ENCODE peak calls at places on chromosomes 1 and 21, in ten cellular contexts. A is epithelial cell of esophagus, F is suprapubic skin, K is endothelial cell, L is psoas muscle, H is GM23338, R is epithelial cell of proximal tubule, O is GM20000, I is BJ, W is ovary. D is an unnamed sample.
A peak's percentile ranks its signal among the peaks of the same experiment; 100 is the strongest.

GRCh38 chr1:189429610-189430009 is 1048.1 kb downstream of the BRINP3 start:
- DNase-seq in R (peak; percentile 16), K (peak; percentile 37), L (no peak), A (peak; percentile 73), O (peak; percentile 22), F (no peak), H (peak; percentile 90), I (no peak), W (no peak), D (peak; percentile 18)

GRCh38 chr1:63115527-63115926 is 206.8 kb upstream of the FOXD3 start:
- DNase-seq in K (no peak), I (no peak), L (no peak), A (no peak), H (no peak), W (no peak), R (no peak), O (no peak), F (no peak), D (no peak)

GRCh38 chr1:200856716-200857352 is 15.9 kb upstream of the GPR25 start:
- DNase-seq in K (no peak), O (no peak), R (no peak), W (no peak), I (peak; percentile 4), L (no peak), H (no peak), F (no peak), A (no peak), D (no peak)

GRCh38 chr1:190908691-190909090 is 431.0 kb upstream of the BRINP3 start:
- DNase-seq in O (no peak), F (no peak), I (no peak), W (no peak), L (no peak), H (no peak), R (no peak), K (no peak), A (no peak), D (no peak)

GRCh38 chr1:113714606-113715269 is 44.5 kb downstream of the PHTF1 start:
- DNase-seq in R (no peak), K (no peak), F (no peak), W (no peak), A (no peak), H (peak; percentile 25), L (no peak), O (no peak), I (no peak), D (no peak)

GRCh38 chr1:94285026-94285654 is 47.8 kb upstream of the ARHGAP29 start:
- DNase-seq in F (no peak), K (no peak), A (peak; percentile 49), H (no peak), O (no peak), L (no peak), I (no peak), R (no peak), W (no peak), D (no peak)

GRCh38 chr1:235938714-235939487 is 72.2 kb upstream of the LYST start:
- DNase-seq in R (no peak), O (peak; percentile 26), K (no peak), W (no peak), H (no peak), A (no peak), I (no peak), F (no peak), L (no peak), D (peak; percentile 49)

GRCh38 chr1:170071378-170071777 is 3.1 kb downstream of the KIFAP3 start:
- DNase-seq in F (no peak), O (no peak), H (no peak), I (no peak), L (no peak), R (no peak), W (no peak), A (no peak), K (no peak), D (no peak)

GRCh38 chr1:151062738-151063371 is 2.7 kb downstream of the MLLT11 start:
- DNase-seq in R (no peak), W (no peak), A (peak; percentile 88), F (no peak), O (no peak), I (peak; percentile 58), L (no peak), H (no peak), K (no peak), D (no peak)

GRCh38 chr1:112079446-112079845 is 90.0 kb upstream of the KCND3 start:
- DNase-seq in R (no peak), F (no peak), I (no peak), K (no peak), H (no peak), L (no peak), O (no peak), A (no peak), W (no peak), D (no peak)

GRCh38 chr1:203410117-203410900 is 59.4 kb upstream of the FMOD start:
- DNase-seq in I (no peak), O (no peak), K (no peak), L (no peak), R (no peak), F (no peak), W (no peak), A (no peak), H (no peak), D (no peak)

GRCh38 chr1:11496551-11497080 is 17.7 kb downstream of the DISP3 start:
- DNase-seq in A (no peak), L (no peak), W (peak; percentile 4), R (no peak), H (no peak), K (no peak), O (no peak), F (peak; percentile 65), I (no peak), D (no peak)

GRCh38 chr1:59568158-59568935 is 246.4 kb upstream of the HOOK1 start:
- DNase-seq in K (no peak), I (no peak), R (no peak), W (no peak), A (peak; percentile 62), H (no peak), L (no peak), F (no peak), O (no peak), D (no peak)

GRCh38 chr1:199089393-199090122 is 450.7 kb downstream of the PTPRC start:
- DNase-seq in I (no peak), L (no peak), R (no peak), K (no peak), H (no peak), F (no peak), O (peak; percentile 18), W (no peak), A (no peak), D (peak; percentile 34)
- TF ChIP-seq CTCF in I (no peak), L (no peak), R (no peak), K (no peak), H (no peak), F (no peak), O (no peak), W (no peak), A (no peak), D (no peak)

DNA sequence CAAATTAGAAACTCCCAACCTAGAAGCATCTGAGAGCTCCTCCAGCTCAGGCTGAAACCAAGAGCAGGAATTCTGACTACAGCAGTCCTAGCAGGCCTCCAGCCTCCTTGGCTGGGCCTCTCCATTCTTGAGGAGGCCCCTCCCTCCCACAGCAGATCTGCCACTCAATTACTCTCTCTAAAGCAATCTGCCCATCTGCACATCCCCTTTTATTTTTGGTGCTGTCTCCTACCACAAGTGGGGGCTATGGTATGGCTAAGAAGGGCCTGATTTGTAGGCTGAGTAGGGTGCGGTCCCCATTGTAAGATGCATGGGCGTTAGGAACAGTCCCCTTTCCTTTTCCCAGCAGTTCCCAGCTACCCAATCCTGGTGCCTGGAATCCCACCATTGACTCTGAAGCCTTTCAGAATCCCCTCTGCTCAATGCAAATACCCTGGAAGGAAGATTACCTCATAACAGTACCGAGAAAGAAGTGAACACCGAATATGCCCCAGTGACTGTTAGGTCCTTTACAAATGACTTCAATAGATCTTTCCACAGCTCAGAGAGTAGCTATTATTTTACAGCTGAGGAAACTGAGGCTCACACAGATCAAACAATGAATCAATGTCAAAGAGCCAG is 11.6 kb upstream of the TTC39A start:
- DNase-seq in L (no peak), I (no peak), O (peak; percentile 78), W (no peak), A (no peak), R (no peak), K (no peak), F (no peak), H (no peak), D (peak; percentile 70)
- TF ChIP-seq CTCF in L (no peak), I (no peak), O (no peak), W (no peak), A (no peak), R (no peak), K (no peak), F (no peak), H (no peak), D (peak; percentile 38)

DNA sequence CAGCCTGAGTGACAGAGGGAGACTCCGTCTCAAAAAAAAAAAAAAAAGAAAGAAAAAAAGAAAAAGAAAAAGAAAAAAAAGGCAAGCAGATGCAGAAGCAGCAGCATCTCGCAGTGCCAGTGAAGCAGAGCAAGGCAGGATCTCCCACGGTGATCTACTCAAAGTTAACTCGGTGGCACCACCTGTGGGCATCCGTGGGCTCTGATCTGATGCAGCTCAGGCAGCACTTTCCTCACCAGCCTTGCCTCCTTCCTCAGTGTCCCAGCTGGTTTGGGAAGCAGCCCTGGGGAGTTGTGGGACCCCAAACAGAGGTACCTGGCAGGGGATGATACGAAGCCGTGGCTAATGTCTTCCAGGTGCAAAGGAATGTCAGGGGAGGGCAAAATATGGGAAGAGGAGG is 104.3 kb upstream of the KRTAP19-8 start:
- DNase-seq in I (no peak), L (no peak), W (no peak), F (no peak), R (no peak), K (peak; percentile 21), A (no peak), H (peak; percentile 59), O (no peak), D (no peak)
- TF ChIP-seq CTCF in I (no peak), L (no peak), W (no peak), F (no peak), R (peak; percentile 27), K (no peak), A (peak; percentile 15), H (peak; percentile 31), O (no peak), D (peak; percentile 6)

DNA sequence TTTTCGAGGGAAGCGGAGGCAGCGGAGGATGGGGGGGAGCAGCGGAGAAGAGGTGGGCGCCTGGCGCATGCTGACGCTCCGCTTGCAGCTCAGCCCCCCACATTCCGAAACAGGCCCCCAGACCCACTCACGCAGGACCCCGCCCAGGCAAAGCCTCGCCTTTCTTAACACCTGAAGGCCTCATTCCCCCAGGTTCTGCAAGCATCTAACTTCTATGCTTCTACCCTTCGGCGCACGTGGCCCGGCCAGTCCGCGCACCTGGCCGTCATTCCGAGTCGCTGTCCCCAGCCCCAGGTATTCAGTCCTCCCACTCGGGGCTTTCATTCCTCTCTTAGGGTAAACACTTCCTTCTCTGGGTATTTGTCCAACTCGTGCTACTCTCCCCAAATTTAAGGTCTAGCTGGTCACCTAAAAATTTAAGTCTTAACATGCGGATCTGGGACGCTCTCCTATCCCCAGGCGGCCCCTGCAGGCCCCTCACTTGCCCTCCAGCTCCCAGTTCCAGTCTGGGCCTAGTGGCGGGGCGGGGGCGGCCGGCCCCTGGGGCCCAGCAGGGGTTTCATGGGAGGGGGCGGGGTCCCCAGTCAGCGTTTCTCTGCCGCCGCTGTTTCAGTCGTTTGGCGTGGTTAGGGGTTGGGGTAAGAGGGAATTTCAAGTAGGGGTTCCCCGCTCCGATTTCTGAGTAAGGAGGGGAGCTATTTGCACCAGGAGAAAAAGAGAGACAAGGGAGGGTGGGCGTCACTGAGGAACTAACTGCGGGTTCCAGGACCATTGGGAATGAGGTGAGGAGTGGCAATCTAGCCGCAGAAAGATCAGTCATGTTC is 2.7 kb upstream of the ZBTB7B start:
- DNase-seq in F (peak; percentile 68), O (peak; percentile 82), H (peak; percentile 79), K (peak; percentile 46), A (peak; percentile 53), L (no peak), W (no peak), R (no peak), I (no peak), D (peak; percentile 74)
- TF ChIP-seq CTCF in F (no peak), O (no peak), H (no peak), K (no peak), A (no peak), L (no peak), W (no peak), R (no peak), I (no peak), D (peak; percentile 6)